ENCODE peak calls at places on chromosomes 4 and X, in ten cellular contexts. P, H, Q, N, O, Z, T, L, I and R are unnamed samples.

GRCh38 chrX:136259543-136259942 is 8.3 kb upstream of the MAP7D3 start:
- DNase-seq in P (peak), H (no peak), Q (no peak), O (no peak), I (no peak), T (peak), L (no peak), N (no peak), Z (peak), R (peak)

GRCh38 chr4:153018716-153019115 is 82.6 kb downstream of the FHDC1 start:
- DNase-seq in L (no peak), T (no peak), N (no peak), Z (no peak), Q (no peak), P (no peak), H (no peak), I (no peak), O (no peak), R (no peak)

GRCh38 chr4:156362581-156362980 is 408.9 kb upstream of the CTSO start:
- DNase-seq in I (peak), P (peak), H (no peak), Z (peak), T (peak), N (no peak), O (no peak), Q (no peak), L (no peak), R (no peak)

GRCh38 chr4:37889849-37890500 is 909 bp upstream of the TBC1D1 start:
- DNase-seq in L (no peak), Z (no peak), I (no peak), Q (no peak), P (peak), T (no peak), H (peak), O (no peak), N (peak), R (no peak)

GRCh38 chrX:74788545-74789086 is 136.6 kb downstream of the NEXMIF start:
- DNase-seq in N (no peak), L (no peak), O (no peak), H (no peak), Z (no peak), Q (peak), T (no peak), P (no peak), I (no peak), R (no peak)

GRCh38 chr4:13599159-13599558 is 28.4 kb downstream of the BOD1L1 start:
- DNase-seq in N (no peak), T (no peak), L (no peak), H (no peak), O (no peak), P (peak), I (no peak), Z (peak), Q (no peak), R (no peak)

GRCh38 chr4:172207258-172207657 is 394.1 kb downstream of the GALNTL6 start:
- DNase-seq in T (no peak), Q (no peak), I (no peak), P (no peak), Z (no peak), N (no peak), O (no peak), L (no peak), H (no peak), R (no peak)

GRCh38 chrX:53290441-53291041 is 9.2 kb upstream of the IQSEC2 start:
- DNase-seq in Z (no peak), Q (no peak), T (no peak), N (no peak), I (no peak), P (no peak), L (no peak), H (no peak), O (no peak), R (no peak)

GRCh38 chr4:3387154-3387942 is 54.4 kb upstream of the HGFAC start:
- DNase-seq in N (no peak), P (no peak), O (no peak), T (no peak), I (no peak), H (no peak), L (no peak), Z (no peak), Q (no peak), R (no peak)

GRCh38 chr4:189773909-189774308 is 166.8 kb upstream of the FRG1 start:
- DNase-seq in H (no peak), I (no peak), N (no peak), Q (no peak), L (no peak), O (no peak), P (peak), T (no peak), Z (no peak), R (no peak)

GRCh38 chrX:103361798-103362197 is 5.5 kb downstream of the TCEAL9 start:
- DNase-seq in Q (no peak), H (no peak), L (no peak), I (no peak), N (no peak), T (no peak), O (no peak), Z (peak), P (no peak), R (no peak)

GRCh38 chr4:31043382-31044062 is 323.4 kb downstream of the PCDH7 start:
- DNase-seq in N (no peak), T (peak), Q (no peak), Z (no peak), P (no peak), O (no peak), I (no peak), H (no peak), L (no peak), R (no peak)

GRCh38 chr4:141540643-141541042 is 95.7 kb upstream of the IL15 start:
- DNase-seq in Z (peak), O (no peak), Q (no peak), T (peak), I (peak), N (no peak), H (no peak), P (peak), L (no peak), R (no peak)

GRCh38 chrX:19836337-19836736 is 51.1 kb downstream of the SH3KBP1 start:
- DNase-seq in P (no peak), Z (no peak), I (no peak), Q (no peak), O (no peak), N (no peak), T (no peak), L (no peak), H (no peak), R (peak)

GRCh38 chr4:99090511-99090910 is 1.9 kb upstream of the ADH5 start:
- DNase-seq in L (no peak), N (no peak), P (no peak), Z (peak), T (peak), Q (no peak), O (no peak), H (no peak), I (no peak), R (no peak)

GRCh38 chr4:73894021-73894420 is 24.8 kb downstream of the CXCL1 start:
- DNase-seq in I (no peak), T (no peak), P (no peak), Z (peak), L (no peak), N (no peak), O (no peak), H (no peak), Q (no peak), R (no peak)

GRCh38 chr4:143023519-143023918 is 161.2 kb upstream of the USP38 start:
- DNase-seq in Z (no peak), L (no peak), Q (no peak), P (peak), N (no peak), I (no peak), H (no peak), T (no peak), O (no peak), R (no peak)

GRCh38 chr4:123479944-123480343 is 83.3 kb downstream of the SPRY1 start:
- DNase-seq in Q (peak), P (peak), Z (peak), O (no peak), I (no peak), H (no peak), L (no peak), T (no peak), N (no peak), R (peak)

GRCh38 chr4:107647591-107647990 is 72.4 kb downstream of the PAPSS1 start:
- DNase-seq in O (no peak), P (no peak), L (no peak), Q (no peak), I (no peak), H (no peak), N (no peak), Z (no peak), T (no peak), R (no peak)

GRCh38 chr4:85787133-85787532 is 312.2 kb downstream of the ARHGAP24 start:
- DNase-seq in H (no peak), Q (no peak), N (no peak), Z (peak), T (peak), O (no peak), I (no peak), L (no peak), P (peak), R (no peak)

GRCh38 chr4:80010316-80010715 is 62.7 kb downstream of the ANTXR2 start:
- DNase-seq in T (no peak), L (no peak), I (no peak), P (no peak), Q (no peak), Z (no peak), H (no peak), N (no peak), O (no peak), R (no peak)

GRCh38 chr4:1393866-1394265 is 12.4 kb downstream of the NKX1-1 start:
- DNase-seq in H (no peak), Q (no peak), N (no peak), Z (no peak), I (no peak), L (no peak), T (no peak), P (no peak), O (no peak), R (no peak)